ENCODE peak calls at places on chromosomes 3 and 15, in eight cellular contexts. P is endothelial cell, O is HFF-Myc, G is astrocyte of the spinal cord, T is cardiac muscle cell, B is GM12865, E is PC-9, R is MCF 10A. V is an unnamed sample.

GRCh38 chr15:41207687-41208448 is 22.7 kb downstream of the EXD1 start:
- DNase-seq in O (no peak), T (peak), E (peak), R (peak), G (peak), B (peak), P (no peak), V (no peak)

GRCh38 chr3:186787642-186788481 is 4.5 kb downstream of the EIF4A2 start:
- DNase-seq in E (no peak), T (no peak), G (no peak), P (no peak), O (no peak), R (peak), B (peak), V (no peak)

GRCh38 chr15:76312540-76313174 is 1.4 kb upstream of the ETFA start:
- DNase-seq in O (no peak), T (no peak), R (peak), B (no peak), G (no peak), E (peak), P (no peak), V (no peak)

GRCh38 chr3:42014949-42015533 is 53.1 kb upstream of the ULK4 start:
- DNase-seq in E (no peak), B (peak), O (no peak), G (peak), R (no peak), P (no peak), T (peak), V (peak)

GRCh38 chr3:123028233-123028828 is 768 bp upstream of the SEMA5B start:
- DNase-seq in P (no peak), G (peak), B (peak), E (peak), R (peak), T (peak), O (peak), V (peak)

GRCh38 chr15:100947760-100948429 is 28.7 kb downstream of the LRRK1 start:
- DNase-seq in O (no peak), G (peak), P (no peak), R (no peak), B (peak), T (no peak), E (no peak), V (no peak)

GRCh38 chr3:48370330-48370708 is 1.7 kb upstream of the FBXW12 start:
- DNase-seq in O (no peak), P (no peak), G (no peak), T (no peak), E (no peak), B (no peak), R (no peak), V (no peak)

GRCh38 chr15:94027571-94027970 is 203.8 kb upstream of the MCTP2 start:
- DNase-seq in G (peak), P (no peak), R (no peak), E (no peak), O (no peak), T (no peak), B (no peak), V (no peak)

GRCh38 chr3:197513953-197514785 is 41.6 kb downstream of the BDH1 start:
- DNase-seq in G (no peak), R (no peak), B (no peak), P (no peak), T (no peak), O (no peak), E (no peak), V (no peak)

GRCh38 chr3:184261270-184262165 is at the start of gene CAMK2N2:
- DNase-seq in R (peak), T (peak), E (peak), P (peak), O (no peak), G (peak), B (peak), V (peak)

GRCh38 chr3:159732172-159733111 is 256.2 kb upstream of the IL12A start:
- DNase-seq in P (peak), O (no peak), B (no peak), E (peak), T (peak), R (peak), G (peak), V (peak)

GRCh38 chr3:117873236-117873635 is 1161.4 kb downstream of the IGSF11 start:
- DNase-seq in P (no peak), G (no peak), O (no peak), B (no peak), T (peak), R (no peak), E (no peak), V (no peak)

GRCh38 chr3:139718415-139718814 is 40.6 kb upstream of the NMNAT3 start:
- DNase-seq in R (peak), T (peak), G (peak), P (peak), E (no peak), B (no peak), O (peak), V (peak)

GRCh38 chr3:72872183-72872582 is 15.7 kb upstream of the GXYLT2 start:
- DNase-seq in R (no peak), G (peak), O (peak), B (peak), T (peak), E (no peak), P (no peak), V (no peak)

GRCh38 chr15:31254431-31255175 is 72.0 kb upstream of the KLF13 start:
- DNase-seq in E (no peak), O (peak), R (peak), P (no peak), B (peak), G (peak), T (peak), V (no peak)

GRCh38 chr3:177906573-177907229 is 629.5 kb upstream of the KCNMB2 start:
- DNase-seq in B (no peak), T (peak), R (peak), E (no peak), G (no peak), P (no peak), O (no peak), V (no peak)

GRCh38 chr3:66993082-66993481 is 5.0 kb upstream of the KBTBD8 start:
- DNase-seq in T (no peak), R (no peak), B (no peak), O (no peak), P (no peak), E (no peak), G (no peak), V (no peak)

GRCh38 chr3:66989241-66989640 is 8.9 kb upstream of the KBTBD8 start:
- DNase-seq in R (no peak), T (peak), P (no peak), E (no peak), B (no peak), G (no peak), O (no peak), V (no peak)

GRCh38 chr3:66991478-66991877 is 6.6 kb upstream of the KBTBD8 start:
- DNase-seq in G (peak), T (peak), P (no peak), O (peak), B (no peak), E (peak), R (peak), V (no peak)

GRCh38 chr3:66986406-66986805 is 11.7 kb upstream of the KBTBD8 start:
- DNase-seq in T (no peak), O (no peak), E (no peak), P (no peak), G (no peak), B (no peak), R (no peak), V (no peak)

GRCh38 chr3:66989860-66990696 is 8.0 kb upstream of the KBTBD8 start:
- DNase-seq in B (peak), G (no peak), T (peak), P (no peak), R (peak), O (no peak), E (peak), V (no peak)
- TF ChIP-seq CTCF in B (peak), G (peak), T (peak), P (no peak), R (peak), O (peak), E (no peak), V (no peak)

GRCh38 chr3:31880020-31880419 is 101.0 kb downstream of the OSBPL10 start:
- DNase-seq in P (no peak), R (peak), G (no peak), B (peak), T (peak), E (no peak), O (no peak), V (no peak)
- TF ChIP-seq CTCF in P (no peak), R (peak), G (no peak), B (no peak), T (no peak), E (no peak), O (no peak), V (no peak)

DNA sequence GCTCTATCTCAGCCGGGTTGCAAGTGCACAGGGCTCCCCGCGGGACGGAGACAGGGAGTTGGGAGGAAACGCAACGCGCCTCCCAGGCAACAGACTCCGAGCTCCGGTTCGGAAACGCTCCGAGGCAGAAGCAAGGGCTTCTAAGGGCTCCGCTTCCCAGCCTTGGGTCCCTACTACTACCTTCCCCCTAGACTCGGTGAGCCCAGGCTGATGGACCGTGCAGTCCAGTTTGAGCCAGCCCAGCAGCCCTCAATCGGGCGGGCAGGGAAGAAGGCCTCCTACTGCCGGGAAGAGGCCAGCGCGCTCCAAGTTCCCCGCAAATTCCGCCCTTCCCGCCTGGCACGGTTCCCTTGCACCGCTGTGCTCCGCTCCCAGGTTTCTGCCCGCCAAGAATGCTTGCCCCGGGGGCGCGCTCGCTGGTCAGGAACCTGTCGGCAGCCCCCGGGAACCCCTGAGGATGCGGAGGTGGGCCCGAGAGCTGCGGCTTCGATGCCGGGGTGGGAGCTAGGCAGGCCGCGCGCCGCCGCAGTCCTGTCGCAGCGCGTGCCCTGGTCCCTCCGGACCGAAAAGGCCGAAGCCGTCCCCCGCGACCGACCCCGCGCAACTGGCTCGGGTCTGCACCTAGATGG is 728 bp downstream of the TRANK1 start:
- DNase-seq in E (no peak), T (peak), B (peak), R (no peak), G (peak), P (peak), O (no peak), V (peak)
- TF ChIP-seq CTCF in E (no peak), T (peak), B (no peak), R (no peak), G (peak), P (no peak), O (no peak), V (no peak)

GRCh38 chr15:73866481-73866880 is 6.9 kb upstream of the TBC1D21 start:
- DNase-seq in T (no peak), G (no peak), O (no peak), P (no peak), R (no peak), B (no peak), E (no peak), V (no peak)

GRCh38 chr15:73867426-73867825 is 5.9 kb upstream of the TBC1D21 start:
- DNase-seq in R (no peak), T (no peak), P (no peak), E (no peak), B (no peak), O (no peak), G (no peak), V (no peak)

GRCh38 chr15:73865904-73866303 is 7.5 kb upstream of the TBC1D21 start:
- DNase-seq in O (no peak), P (no peak), G (no peak), T (no peak), E (no peak), B (no peak), R (no peak), V (no peak)

GRCh38 chr15:73867956-73868355 is 5.4 kb upstream of the TBC1D21 start:
- DNase-seq in G (no peak), B (no peak), O (no peak), P (no peak), E (no peak), T (no peak), R (no peak), V (no peak)

DNA sequence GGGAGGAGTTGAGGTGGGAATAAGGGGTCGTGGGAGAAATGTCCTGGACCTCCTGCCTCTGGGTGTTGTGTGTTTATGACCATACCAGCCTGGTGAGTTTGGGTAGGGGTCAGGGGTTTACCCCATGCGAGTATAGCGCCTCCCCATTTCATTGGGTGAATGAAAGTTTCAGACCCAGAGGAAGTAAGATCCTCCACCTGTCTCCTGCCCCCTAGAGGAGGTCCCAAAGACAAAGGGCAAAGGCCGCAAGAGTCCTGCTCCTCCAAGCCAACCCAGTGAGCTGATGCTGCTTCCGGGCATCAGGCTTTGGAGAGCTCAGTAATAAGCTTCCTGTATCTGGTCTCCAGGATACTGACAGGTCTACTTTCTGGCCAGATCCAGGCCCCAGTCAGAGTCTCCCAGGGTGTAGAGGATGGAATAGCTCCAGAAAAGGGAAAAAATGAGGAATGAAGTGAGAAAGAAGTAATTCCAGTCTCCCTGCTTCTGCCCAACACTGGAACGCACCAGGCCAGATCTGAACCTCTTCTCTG is 6.4 kb upstream of the TBC1D21 start:
- DNase-seq in E (no peak), R (no peak), O (no peak), B (no peak), P (no peak), T (no peak), G (no peak), V (no peak)
- TF ChIP-seq CTCF in E (no peak), R (no peak), O (no peak), B (no peak), P (no peak), T (peak), G (no peak), V (no peak)

GRCh38 chr3:134040066-134040465 is 10.3 kb upstream of the SLCO2A1 start:
- DNase-seq in G (no peak), O (no peak), E (no peak), T (no peak), P (no peak), R (no peak), B (no peak), V (no peak)

GRCh38 chr3:134038716-134039115 is 9.0 kb upstream of the SLCO2A1 start:
- DNase-seq in T (no peak), G (no peak), R (no peak), E (no peak), B (no peak), P (no peak), O (no peak), V (no peak)

GRCh38 chr3:134038071-134038491 is 8.4 kb upstream of the SLCO2A1 start:
- DNase-seq in O (no peak), B (no peak), G (no peak), R (no peak), P (no peak), T (peak), E (no peak), V (no peak)

GRCh38 chr3:134037168-134037567 is 7.4 kb upstream of the SLCO2A1 start:
- DNase-seq in P (no peak), B (no peak), R (no peak), G (no peak), E (no peak), O (no peak), T (no peak), V (no peak)

GRCh38 chr3:134039161-134039862 is 9.6 kb upstream of the SLCO2A1 start:
- DNase-seq in P (no peak), B (no peak), R (peak), T (peak), E (no peak), O (no peak), G (no peak), V (peak)
- TF ChIP-seq CTCF in P (no peak), B (peak), R (no peak), T (peak), E (no peak), O (peak), G (peak), V (no peak)

V was measured in nephron progenitor cell.